ENCODE peak calls at places on chromosomes 2 and 18, in nine cellular contexts. F, M, A, G, O, Y, B, D and R are unnamed samples.
A peak's percentile ranks its signal among the peaks of the same experiment; 100 is the strongest.

GRCh38 chr18:62957885-62958472 is 242.6 kb downstream of the PHLPP1 start:
- DNase-seq in F (peak; percentile 35), M (no peak), A (no peak), G (peak; percentile 30), O (no peak), Y (peak; percentile 36), B (peak; percentile 22), D (peak; percentile 47), R (no peak)

GRCh38 chr18:63090334-63090733 is 229.2 kb downstream of the BCL2 start:
- DNase-seq in F (no peak), M (no peak), A (no peak), G (no peak), O (peak; percentile 88), Y (no peak), B (no peak), D (no peak), R (no peak)

GRCh38 chr2:11187083-11187619 is 31.9 kb downstream of the SLC66A3 start:
- DNase-seq in F (peak; percentile 78), M (no peak), A (no peak), G (no peak), O (no peak), Y (no peak), B (no peak), D (no peak), R (no peak)

GRCh38 chr2:206875701-206876100 is 63.6 kb upstream of the CPO start:
- DNase-seq in F (no peak), M (no peak), A (no peak), G (no peak), O (no peak), Y (no peak), B (no peak), D (no peak), R (no peak)

GRCh38 chr2:223956267-223956666 is 996 bp upstream of the MRPL44 start:
- DNase-seq in F (no peak), M (peak; percentile 54), A (no peak), G (no peak), O (no peak), Y (no peak), B (no peak), D (no peak), R (no peak)

GRCh38 chr2:203909946-203910476 is 26.6 kb upstream of the ICOS start:
- DNase-seq in F (no peak), M (no peak), A (no peak), G (no peak), O (no peak), Y (no peak), B (no peak), D (no peak), R (no peak)

GRCh38 chr2:195662138-195662537 is 5.1 kb downstream of the SLC39A10 start:
- DNase-seq in F (no peak), M (no peak), A (no peak), G (no peak), O (no peak), Y (no peak), B (no peak), D (no peak), R (no peak)

GRCh38 chr2:197212344-197213262 is 98.0 kb downstream of the ANKRD44 start:
- DNase-seq in F (no peak), M (no peak), A (no peak), G (peak; percentile 28), O (no peak), Y (no peak), B (no peak), D (no peak), R (no peak)

GRCh38 chr2:9057939-9058761 is 54.7 kb upstream of the MBOAT2 start:
- DNase-seq in F (peak; percentile 74), M (no peak), A (no peak), G (no peak), O (no peak), Y (no peak), B (no peak), D (no peak), R (no peak)

GRCh38 chr2:207504513-207505171 is 25.1 kb upstream of the CREB1 start:
- DNase-seq in F (peak; percentile 14), M (no peak), A (peak; percentile 65), G (no peak), O (no peak), Y (peak; percentile 26), B (no peak), D (no peak), R (no peak)

GRCh38 chr2:175147196-175147595 is 20.8 kb downstream of the ATF2 start:
- DNase-seq in F (no peak), M (no peak), A (no peak), G (no peak), O (no peak), Y (no peak), B (no peak), D (no peak), R (no peak)

GRCh38 chr18:45287531-45287930 is 327.7 kb upstream of the SLC14A2 start:
- DNase-seq in F (no peak), M (no peak), A (peak; percentile 50), G (no peak), O (no peak), Y (peak; percentile 42), B (no peak), D (no peak), R (no peak)

GRCh38 chr2:30231726-30232026 is 342 bp downstream of the LBH start:
- DNase-seq in F (no peak), M (no peak), A (no peak), G (no peak), O (no peak), Y (no peak), B (no peak), D (no peak), R (no peak)

GRCh38 chr18:48918156-48918555 is 32.6 kb downstream of the SMAD7 start:
- DNase-seq in F (no peak), M (no peak), A (no peak), G (no peak), O (peak; percentile 39), Y (no peak), B (no peak), D (no peak), R (no peak)

GRCh38 chr2:152167070-152167469 is 8.5 kb downstream of the STAM2 start:
- DNase-seq in F (no peak), M (no peak), A (no peak), G (no peak), O (no peak), Y (no peak), B (no peak), D (no peak), R (no peak)

GRCh38 chr18:25535495-25535894 is 183.5 kb upstream of the ZNF521 start:
- DNase-seq in F (no peak), M (no peak), A (no peak), G (no peak), O (no peak), Y (no peak), B (no peak), D (no peak), R (no peak)

GRCh38 chr2:108858894-108859293 is 72.3 kb downstream of the CCDC138 start:
- DNase-seq in F (peak; percentile 32), M (no peak), A (no peak), G (no peak), O (no peak), Y (no peak), B (no peak), D (no peak), R (no peak)

GRCh38 chr2:119221609-119222008 is 2.0 kb upstream of the STEAP3 start:
- DNase-seq in F (no peak), M (no peak), A (no peak), G (no peak), O (no peak), Y (no peak), B (no peak), D (no peak), R (no peak)

GRCh38 chr2:174535757-174536703 is 49.2 kb upstream of the GPR155 start:
- DNase-seq in F (no peak), M (no peak), A (no peak), G (no peak), O (no peak), Y (no peak), B (no peak), D (no peak), R (no peak)

GRCh38 chr2:232761301-232761907 is 15.0 kb downstream of the KCNJ13 start:
- DNase-seq in F (peak; percentile 39), M (peak; percentile 35), A (no peak), G (no peak), O (no peak), Y (no peak), B (no peak), D (no peak), R (no peak)

GRCh38 chr2:227147023-227147422 is 17.0 kb downstream of the COL4A4 start:
- DNase-seq in F (peak; percentile 1), M (no peak), A (no peak), G (no peak), O (no peak), Y (no peak), B (no peak), D (no peak), R (no peak)

GRCh38 chr18:596288-596881 is 403 bp upstream of the CLUL1 start:
- DNase-seq in F (no peak), M (peak; percentile 73), A (no peak), G (no peak), O (no peak), Y (no peak), B (peak; percentile 19), D (no peak), R (no peak)

GRCh38 chr2:240564571-240565266 is 3.6 kb upstream of the RNPEPL1 start:
- DNase-seq in F (peak; percentile 14), M (no peak), A (peak; percentile 21), G (no peak), O (no peak), Y (no peak), B (peak; percentile 57), D (peak; percentile 5), R (peak; percentile 73)

GRCh38 chr2:96727431-96727830 is 12.4 kb downstream of the LMAN2L start:
- DNase-seq in F (no peak), M (no peak), A (no peak), G (no peak), O (peak; percentile 10), Y (no peak), B (no peak), D (peak; percentile 41), R (no peak)

GRCh38 chr2:170819941-170820646 is 3.4 kb downstream of the GAD1 start:
- DNase-seq in F (no peak), M (no peak), A (no peak), G (no peak), O (no peak), Y (no peak), B (no peak), D (no peak), R (peak; percentile 64)